ENCODE peak calls at places on chromosomes 13 and 19, in five cellular contexts. One of them, this sample, is unnamed.

GRCh38 chr13:33707449-33707848 is 110.5 kb upstream of the RFC3 start:
- DNase-seq in mucosa of descending colon: no peak
- DNase-seq in AG04450: no peak
- DNase-seq in IMR-90: no peak
- DNase-seq in cardiac muscle cell: no peak
- DNase-seq in this sample: no peak

GRCh38 chr19:48591021-48591420 is 15.5 kb upstream of the SPACA4 start:
- DNase-seq in mucosa of descending colon: no peak
- DNase-seq in AG04450: no peak
- DNase-seq in IMR-90: no peak
- DNase-seq in cardiac muscle cell: peak
- DNase-seq in this sample: peak

GRCh38 chr19:33471111-33471996 is 50.2 kb downstream of the PEPD start:
- DNase-seq in mucosa of descending colon: no peak
- DNase-seq in AG04450: no peak
- DNase-seq in IMR-90: no peak
- DNase-seq in cardiac muscle cell: no peak
- DNase-seq in this sample: no peak

GRCh38 chr13:110405597-110406450 is 98.7 kb downstream of the COL4A2 start:
- DNase-seq in mucosa of descending colon: no peak
- DNase-seq in AG04450: no peak
- DNase-seq in IMR-90: peak
- DNase-seq in cardiac muscle cell: no peak
- DNase-seq in this sample: peak

GRCh38 chr19:54473071-54473941 is at the start of gene CDC42EP5:
- DNase-seq in mucosa of descending colon: peak
- DNase-seq in AG04450: peak
- DNase-seq in IMR-90: peak
- DNase-seq in cardiac muscle cell: peak
- DNase-seq in this sample: peak

GRCh38 chr19:58368561-58369360 is 6.2 kb upstream of the ZNF497 start:
- DNase-seq in mucosa of descending colon: no peak
- DNase-seq in AG04450: no peak
- DNase-seq in IMR-90: no peak
- DNase-seq in cardiac muscle cell: no peak
- DNase-seq in this sample: no peak

GRCh38 chr19:33660426-33661160 is 38.8 kb downstream of the CHST8 start:
- DNase-seq in mucosa of descending colon: no peak
- DNase-seq in AG04450: no peak
- DNase-seq in IMR-90: no peak
- DNase-seq in cardiac muscle cell: no peak
- DNase-seq in this sample: no peak

GRCh38 chr13:76210262-76210661 is 574.1 kb downstream of the LMO7 start:
- DNase-seq in mucosa of descending colon: no peak
- DNase-seq in AG04450: no peak
- DNase-seq in IMR-90: no peak
- DNase-seq in cardiac muscle cell: peak
- DNase-seq in this sample: peak

GRCh38 chr13:111460548-111461444 is 140.4 kb downstream of the TEX29 start:
- DNase-seq in mucosa of descending colon: no peak
- DNase-seq in AG04450: peak
- DNase-seq in IMR-90: peak
- DNase-seq in cardiac muscle cell: peak
- DNase-seq in this sample: peak

GRCh38 chr13:30020726-30021312 is 170.4 kb upstream of the UBL3 start:
- DNase-seq in mucosa of descending colon: no peak
- DNase-seq in AG04450: no peak
- DNase-seq in IMR-90: peak
- DNase-seq in cardiac muscle cell: no peak
- DNase-seq in this sample: no peak

GRCh38 chr19:40800339-40800996 is 1.5 kb downstream of the EGLN2 start:
- DNase-seq in mucosa of descending colon: peak
- DNase-seq in AG04450: no peak
- DNase-seq in IMR-90: no peak
- DNase-seq in cardiac muscle cell: no peak
- DNase-seq in this sample: no peak

GRCh38 chr19:43526884-43527859 is at the start of gene ETHE1:
- DNase-seq in mucosa of descending colon: peak
- DNase-seq in AG04450: no peak
- DNase-seq in IMR-90: peak
- DNase-seq in cardiac muscle cell: peak
- DNase-seq in this sample: peak

GRCh38 chr19:18772620-18773587 is 18.2 kb downstream of the COMP start:
- DNase-seq in mucosa of descending colon: no peak
- DNase-seq in AG04450: no peak
- DNase-seq in IMR-90: no peak
- DNase-seq in cardiac muscle cell: no peak
- DNase-seq in this sample: no peak

GRCh38 chr13:37349916-37350315 is 244.5 kb upstream of the CSNK1A1L start:
- DNase-seq in mucosa of descending colon: no peak
- DNase-seq in AG04450: no peak
- DNase-seq in IMR-90: no peak
- DNase-seq in cardiac muscle cell: no peak
- DNase-seq in this sample: peak

GRCh38 chr13:35388979-35389378 is 87.5 kb downstream of the MAB21L1 start:
- DNase-seq in mucosa of descending colon: no peak
- DNase-seq in AG04450: no peak
- DNase-seq in IMR-90: peak
- DNase-seq in cardiac muscle cell: peak
- DNase-seq in this sample: peak

GRCh38 chr13:114089751-114090400 is 42.5 kb downstream of the RASA3 start:
- DNase-seq in mucosa of descending colon: no peak
- DNase-seq in AG04450: no peak
- DNase-seq in IMR-90: no peak
- DNase-seq in cardiac muscle cell: no peak
- DNase-seq in this sample: no peak

GRCh38 chr13:34247596-34247995 is 429.6 kb downstream of the RFC3 start:
- DNase-seq in mucosa of descending colon: no peak
- DNase-seq in AG04450: no peak
- DNase-seq in IMR-90: no peak
- DNase-seq in cardiac muscle cell: no peak
- DNase-seq in this sample: no peak

GRCh38 chr19:31356587-31357314 is 7.5 kb upstream of the TSHZ3 start:
- DNase-seq in mucosa of descending colon: no peak
- DNase-seq in AG04450: no peak
- DNase-seq in IMR-90: no peak
- DNase-seq in cardiac muscle cell: no peak
- DNase-seq in this sample: no peak
- TF ChIP-seq CTCF in mucosa of descending colon: no peak
- TF ChIP-seq CTCF in AG04450: no peak
- TF ChIP-seq CTCF in IMR-90: no peak
- TF ChIP-seq CTCF in cardiac muscle cell: peak
- TF ChIP-seq CTCF in this sample: peak

DNA sequence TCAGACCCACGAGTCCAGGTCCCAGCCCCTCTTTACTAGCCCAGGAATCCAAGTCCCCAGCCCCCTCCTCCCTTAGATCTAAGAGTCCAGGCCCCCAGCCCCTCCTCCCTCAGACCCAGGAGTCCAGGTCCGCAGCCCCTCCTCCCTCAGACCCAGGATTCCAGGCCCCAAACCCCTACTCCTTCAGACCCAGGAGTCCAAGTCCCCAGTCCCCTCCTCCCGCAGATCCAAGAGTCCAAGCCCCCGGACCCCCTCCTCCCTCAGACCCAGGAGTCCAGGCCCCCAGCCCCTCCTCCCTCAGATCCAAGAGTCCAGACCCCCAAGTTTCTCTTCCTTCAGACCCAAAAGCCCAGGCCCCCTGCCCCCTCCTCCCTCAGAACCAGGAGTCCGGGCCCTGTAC is 11.5 kb downstream of the SPACA6 start:
- DNase-seq in mucosa of descending colon: no peak
- DNase-seq in AG04450: no peak
- DNase-seq in IMR-90: no peak
- DNase-seq in cardiac muscle cell: no peak
- DNase-seq in this sample: no peak
- H3K4me3 ChIP-seq in mucosa of descending colon: peak
- H3K4me3 ChIP-seq in AG04450: peak
- H3K4me3 ChIP-seq in IMR-90: peak
- H3K4me3 ChIP-seq in cardiac muscle cell: peak
- H3K4me3 ChIP-seq in this sample: peak

GRCh38 chr19:17320435-17320834 is 11.1 kb downstream of the DDA1 start:
- DNase-seq in mucosa of descending colon: no peak
- DNase-seq in AG04450: no peak
- DNase-seq in IMR-90: no peak
- DNase-seq in cardiac muscle cell: no peak
- DNase-seq in this sample: no peak
- TF ChIP-seq CTCF in mucosa of descending colon: no peak
- TF ChIP-seq CTCF in AG04450: no peak
- TF ChIP-seq CTCF in IMR-90: no peak
- TF ChIP-seq CTCF in cardiac muscle cell: no peak
- TF ChIP-seq CTCF in this sample: no peak

GRCh38 chr19:49881186-49881585 is 3.7 kb downstream of the TBC1D17 start:
- DNase-seq in mucosa of descending colon: no peak
- DNase-seq in AG04450: no peak
- DNase-seq in IMR-90: no peak
- DNase-seq in cardiac muscle cell: no peak
- DNase-seq in this sample: no peak

GRCh38 chr19:49880162-49880869 is 2.8 kb downstream of the TBC1D17 start:
- DNase-seq in mucosa of descending colon: no peak
- DNase-seq in AG04450: no peak
- DNase-seq in IMR-90: no peak
- DNase-seq in cardiac muscle cell: no peak
- DNase-seq in this sample: no peak

GRCh38 chr19:49878744-49879070 is 1.2 kb downstream of the TBC1D17 start:
- DNase-seq in mucosa of descending colon: no peak
- DNase-seq in AG04450: no peak
- DNase-seq in IMR-90: no peak
- DNase-seq in cardiac muscle cell: no peak
- DNase-seq in this sample: no peak

GRCh38 chr19:49877879-49878743 is 609 bp downstream of the TBC1D17 start:
- DNase-seq in mucosa of descending colon: peak
- DNase-seq in AG04450: peak
- DNase-seq in IMR-90: peak
- DNase-seq in cardiac muscle cell: peak
- DNase-seq in this sample: peak

GRCh38 chr19:49879243-49879960 is 1.9 kb downstream of the TBC1D17 start:
- DNase-seq in mucosa of descending colon: no peak
- DNase-seq in AG04450: no peak
- DNase-seq in IMR-90: no peak
- DNase-seq in cardiac muscle cell: no peak
- DNase-seq in this sample: no peak
- H3K4me3 ChIP-seq in mucosa of descending colon: no peak
- H3K4me3 ChIP-seq in AG04450: no peak
- H3K4me3 ChIP-seq in IMR-90: no peak
- H3K4me3 ChIP-seq in cardiac muscle cell: no peak
- H3K4me3 ChIP-seq in this sample: no peak

GRCh38 chr13:22801402-22802003 is 379.3 kb upstream of the SGCG start:
- DNase-seq in mucosa of descending colon: no peak
- DNase-seq in AG04450: no peak
- DNase-seq in IMR-90: peak
- DNase-seq in cardiac muscle cell: peak
- DNase-seq in this sample: peak
- TF ChIP-seq CTCF in mucosa of descending colon: no peak
- TF ChIP-seq CTCF in AG04450: no peak
- TF ChIP-seq CTCF in IMR-90: peak
- TF ChIP-seq CTCF in cardiac muscle cell: peak
- TF ChIP-seq CTCF in this sample: no peak

GRCh38 chr19:38849746-38850230 is at the start of gene HNRNPL:
- DNase-seq in mucosa of descending colon: peak
- DNase-seq in AG04450: no peak
- DNase-seq in IMR-90: no peak
- DNase-seq in cardiac muscle cell: no peak
- DNase-seq in this sample: no peak

GRCh38 chr19:38848299-38849146 is 1.3 kb downstream of the HNRNPL start:
- DNase-seq in mucosa of descending colon: no peak
- DNase-seq in AG04450: no peak
- DNase-seq in IMR-90: no peak
- DNase-seq in cardiac muscle cell: no peak
- DNase-seq in this sample: no peak

GRCh38 chr19:38850231-38850975 is 617 bp upstream of the HNRNPL start:
- DNase-seq in mucosa of descending colon: peak
- DNase-seq in AG04450: peak
- DNase-seq in IMR-90: peak
- DNase-seq in cardiac muscle cell: peak
- DNase-seq in this sample: peak

GRCh38 chr19:38850976-38851621 is 1.3 kb upstream of the HNRNPL start:
- DNase-seq in mucosa of descending colon: peak
- DNase-seq in AG04450: no peak
- DNase-seq in IMR-90: no peak
- DNase-seq in cardiac muscle cell: no peak
- DNase-seq in this sample: peak

GRCh38 chr19:38849147-38849745 is 540 bp downstream of the HNRNPL start:
- DNase-seq in mucosa of descending colon: peak
- DNase-seq in AG04450: peak
- DNase-seq in IMR-90: peak
- DNase-seq in cardiac muscle cell: peak
- DNase-seq in this sample: peak
- H3K4me3 ChIP-seq in mucosa of descending colon: peak
- H3K4me3 ChIP-seq in AG04450: peak
- H3K4me3 ChIP-seq in IMR-90: peak
- H3K4me3 ChIP-seq in cardiac muscle cell: peak
- H3K4me3 ChIP-seq in this sample: peak

GRCh38 chr19:14517840-14518505 is at the start of gene DNAJB1:
- DNase-seq in mucosa of descending colon: peak
- DNase-seq in AG04450: no peak
- DNase-seq in IMR-90: peak
- DNase-seq in cardiac muscle cell: peak
- DNase-seq in this sample: peak
- TF ChIP-seq CTCF in mucosa of descending colon: no peak
- TF ChIP-seq CTCF in AG04450: no peak
- TF ChIP-seq CTCF in IMR-90: no peak
- TF ChIP-seq CTCF in cardiac muscle cell: no peak
- TF ChIP-seq CTCF in this sample: no peak

DNA sequence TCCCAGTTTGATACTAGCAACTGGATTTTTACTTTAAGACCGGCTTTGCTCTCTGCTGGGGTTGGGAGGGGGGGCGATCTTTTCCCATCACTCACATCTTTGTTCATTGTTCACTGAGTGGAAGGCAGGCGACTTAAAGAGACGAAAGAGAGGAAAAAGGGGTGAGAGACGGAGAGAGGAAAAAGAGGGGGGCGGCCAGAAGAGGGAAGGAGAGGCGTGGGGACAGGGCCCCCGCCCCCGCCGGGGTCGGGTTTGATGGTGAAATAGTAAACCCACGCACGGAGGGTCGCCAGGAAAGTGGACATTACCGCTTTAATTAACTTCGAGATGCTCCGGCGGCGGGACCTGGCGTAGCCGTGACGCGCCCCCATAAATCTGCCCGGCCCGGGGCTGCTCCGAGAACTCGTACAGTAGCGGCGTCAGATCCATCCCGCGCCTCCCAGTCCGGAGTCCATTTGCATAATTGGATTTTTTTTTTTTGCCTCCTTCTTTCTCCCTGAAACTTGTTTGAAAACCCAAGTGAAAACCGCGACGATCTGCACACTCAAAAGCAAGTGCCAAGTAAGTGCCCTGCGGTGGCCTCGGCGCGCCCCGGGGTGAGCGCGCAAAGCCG is 144.0 kb upstream of the ZNF536 start:
- DNase-seq in mucosa of descending colon: no peak
- DNase-seq in AG04450: no peak
- DNase-seq in IMR-90: no peak
- DNase-seq in cardiac muscle cell: no peak
- DNase-seq in this sample: no peak
- H3K4me3 ChIP-seq in mucosa of descending colon: no peak
- H3K4me3 ChIP-seq in AG04450: peak
- H3K4me3 ChIP-seq in IMR-90: peak
- H3K4me3 ChIP-seq in cardiac muscle cell: peak
- H3K4me3 ChIP-seq in this sample: peak